ENCODE peak calls at places on chromosomes 6 and 20, in nine cellular contexts. R is psoas muscle; T is AG09309; D is SK-MEL-5; A is NB4; C is fibroblast of the aortic adventitia; Z is GM23338; X is activated T-helper 9 cell treated with anti-CD3 and anti-CD28 coated beads, Interleukin-2, amount 50 U/mL, for 16 hours; Q is GM04504. K is an unnamed sample.

GRCh38 chr20:50405235-50405914 is 104.8 kb upstream of the PTPN1 start:
- DNase-seq in T (no peak), R (no peak), X (no peak), Q (no peak), Z (no peak), D (no peak), C (no peak), A (no peak), K (no peak)

GRCh38 chr20:49674383-49675352 is 39.0 kb downstream of the B4GALT5 start:
- DNase-seq in Z (no peak), A (no peak), Q (no peak), T (peak), X (no peak), D (peak), R (no peak), C (peak), K (no peak)

GRCh38 chr6:151022492-151022891 is 157.0 kb downstream of the MTHFD1L start:
- DNase-seq in X (no peak), Q (no peak), A (no peak), T (no peak), R (no peak), Z (no peak), D (peak), C (no peak), K (no peak)

GRCh38 chr6:145396499-145396898 is 338.8 kb downstream of the EPM2A start:
- DNase-seq in C (no peak), Z (no peak), T (no peak), X (no peak), Q (no peak), A (no peak), D (no peak), R (no peak), K (no peak)

GRCh38 chr6:119495230-119495683 is 145.7 kb upstream of the MAN1A1 start:
- DNase-seq in D (no peak), C (no peak), Q (no peak), X (no peak), T (no peak), R (no peak), A (no peak), Z (no peak), K (no peak)

GRCh38 chr6:46090115-46091079 is 39.4 kb upstream of the ENPP4 start:
- DNase-seq in Z (peak), A (peak), D (peak), Q (peak), R (peak), X (peak), C (peak), T (peak), K (peak)

GRCh38 chr6:46221221-46221793 is 50.5 kb upstream of the ENPP5 start:
- DNase-seq in X (no peak), T (peak), Q (no peak), R (no peak), A (peak), Z (peak), C (peak), D (peak), K (no peak)

GRCh38 chr6:87741001-87741650 is 39.1 kb upstream of the AKIRIN2 start:
- DNase-seq in Z (no peak), T (no peak), X (no peak), R (no peak), A (no peak), D (no peak), Q (no peak), C (no peak), K (no peak)

GRCh38 chr20:43893930-43894329 is 20.7 kb upstream of the TOX2 start:
- DNase-seq in T (no peak), R (no peak), C (peak), X (no peak), D (no peak), Q (no peak), A (no peak), Z (no peak), K (no peak)

GRCh38 chr6:133724726-133725125 is 164.2 kb upstream of the TCF21 start:
- DNase-seq in T (no peak), Z (peak), R (no peak), C (peak), A (no peak), X (no peak), Q (no peak), D (no peak), K (no peak)

GRCh38 chr20:59564171-59564570 is 40.2 kb upstream of the PHACTR3 start:
- DNase-seq in C (no peak), Z (no peak), T (no peak), A (no peak), Q (no peak), X (no peak), D (no peak), R (no peak), K (no peak)

GRCh38 chr20:10848810-10849370 is 175.1 kb upstream of the JAG1 start:
- DNase-seq in R (no peak), Q (peak), T (peak), X (no peak), C (peak), D (peak), A (peak), Z (peak), K (no peak)

GRCh38 chr6:14129572-14129971 is 12.0 kb downstream of the CD83 start:
- DNase-seq in Q (peak), T (peak), X (no peak), C (peak), R (no peak), Z (peak), D (peak), A (peak), K (no peak)

GRCh38 chr20:52899221-52899620 is 72.9 kb upstream of the TSHZ2 start:
- DNase-seq in R (no peak), Q (no peak), T (no peak), Z (no peak), D (no peak), C (no peak), A (no peak), X (no peak), K (no peak)

GRCh38 chr20:24534282-24534681 is 64.9 kb downstream of the SYNDIG1 start:
- DNase-seq in C (no peak), D (no peak), Q (no peak), R (no peak), T (no peak), X (no peak), A (no peak), Z (no peak), K (no peak)

GRCh38 chr6:139597781-139598368 is 223.4 kb upstream of the CITED2 start:
- DNase-seq in D (no peak), Z (no peak), A (no peak), X (no peak), T (peak), C (peak), R (peak), Q (peak), K (no peak)

GRCh38 chr20:14829897-14830296 is 492.5 kb upstream of the FLRT3 start:
- DNase-seq in C (no peak), Q (no peak), R (no peak), X (no peak), Z (no peak), A (no peak), D (no peak), T (no peak), K (no peak)

GRCh38 chr20:62300319-62300718 is 2.5 kb upstream of the ADRM1 start:
- DNase-seq in Z (no peak), T (no peak), D (no peak), Q (no peak), C (no peak), X (no peak), A (no peak), R (no peak), K (no peak)

GRCh38 chr6:130872250-130873095 is 45.3 kb downstream of the SMLR1 start:
- DNase-seq in Z (peak), R (peak), Q (peak), T (no peak), A (peak), X (peak), C (peak), D (peak), K (peak)

GRCh38 chr6:87183687-87184086 is 28.3 kb downstream of the ZNF292 start:
- DNase-seq in C (peak), R (no peak), Z (no peak), D (no peak), X (no peak), A (no peak), T (no peak), Q (peak), K (no peak)

GRCh38 chr6:147525519-147526209 is 17.2 kb downstream of the SAMD5 start:
- DNase-seq in Z (no peak), D (no peak), T (no peak), X (no peak), R (no peak), Q (no peak), A (no peak), C (no peak), K (no peak)

GRCh38 chr6:158863646-158864045 is 44.5 kb upstream of the EZR start:
- DNase-seq in D (no peak), Q (no peak), X (no peak), T (no peak), C (peak), Z (no peak), R (no peak), A (no peak), K (no peak)

GRCh38 chr6:27591660-27592059 is 118.8 kb upstream of the ZNF184 start:
- DNase-seq in R (no peak), C (peak), D (peak), X (no peak), Q (no peak), T (no peak), A (peak), Z (peak), K (no peak)

GRCh38 chr6:153790048-153790447 is 249.0 kb upstream of the OPRM1 start:
- DNase-seq in Q (no peak), C (peak), R (no peak), D (peak), Z (peak), A (peak), X (no peak), T (no peak), K (no peak)

GRCh38 chr6:156765117-156765516 is 12.1 kb upstream of the ARID1B start:
- DNase-seq in D (no peak), Z (no peak), A (no peak), C (no peak), R (no peak), X (no peak), T (no peak), Q (no peak), K (no peak)

GRCh38 chr6:100622907-100623692 is 158.4 kb upstream of the SIM1 start:
- DNase-seq in T (peak), Z (no peak), X (no peak), C (peak), Q (no peak), D (no peak), A (no peak), R (no peak), K (no peak)

GRCh38 chr20:36474563-36474962 is 66.8 kb upstream of the MYL9 start:
- DNase-seq in C (no peak), Q (no peak), Z (no peak), A (no peak), X (no peak), T (no peak), R (no peak), D (peak), K (no peak)

GRCh38 chr6:166541366-166541765 is 45.1 kb downstream of the RAMACL start:
- DNase-seq in X (no peak), C (no peak), Z (no peak), A (no peak), R (no peak), T (no peak), Q (no peak), D (no peak), K (no peak)

GRCh38 chr6:135088818-135089809 is 34.5 kb upstream of the HBS1L start:
- DNase-seq in T (peak), C (peak), Q (peak), R (no peak), Z (peak), A (peak), X (no peak), D (peak), K (no peak)

K was measured in stimulated activated effector memory CD8-positive, alpha-beta T cell treated with anti-CD3 and anti-CD28 coated beads, Interleukin-12 subunit alpha, Interleukin-12 subunit beta, amount 100 ng/mL, for 72 hours.